ENCODE peak calls at places on chromosomes 3 and 15, in six cellular contexts. F, C, H, I, N and O are unnamed samples. For H3K27me3, the result is how much of the 10 kb centered on the place peaks cover.

GRCh38 chr3:150736903-150737832 is 25.8 kb downstream of the SIAH2 start:
- DNase-seq in N (peak), C (no peak), I (peak), H (no peak), F (no peak), O (no peak)

GRCh38 chr3:100048248-100048647 is 66.1 kb downstream of the FILIP1L start:
- DNase-seq in N (no peak), F (no peak), C (no peak), I (no peak), H (no peak), O (no peak)

GRCh38 chr15:57217716-57218598 is 158.3 kb upstream of the CGNL1 start:
- DNase-seq in I (peak), F (no peak), H (no peak), N (no peak), C (peak), O (no peak)

GRCh38 chr3:58009026-58009748 is 965 bp downstream of the FLNB start:
- DNase-seq in I (peak), F (peak), N (peak), H (no peak), C (no peak), O (peak)

GRCh38 chr15:29937956-29938355 is 115.7 kb upstream of the TJP1 start:
- DNase-seq in C (peak), I (peak), F (no peak), N (no peak), H (no peak), O (no peak)

GRCh38 chr3:27976933-27977332 is 254.8 kb upstream of the EOMES start:
- DNase-seq in C (peak), H (no peak), N (no peak), I (no peak), F (no peak), O (no peak)

GRCh38 chr15:63718590-63719035 is 115.1 kb downstream of the HERC1 start:
- DNase-seq in N (peak), C (peak), H (no peak), I (peak), F (no peak), O (no peak)

GRCh38 chr3:193520738-193521137 is 34.0 kb downstream of the ATP13A4 start:
- DNase-seq in H (no peak), F (no peak), I (no peak), N (no peak), C (no peak), O (peak)

GRCh38 chr3:194487289-194488006 is 646 bp upstream of the ATP13A3 start:
- DNase-seq in N (peak), C (no peak), I (no peak), F (peak), H (no peak), O (peak)

GRCh38 chr3:10951295-10951926 is 41.1 kb upstream of the SLC6A1 start:
- DNase-seq in I (no peak), N (no peak), F (no peak), C (no peak), H (no peak), O (no peak)

GRCh38 chr3:10949197-10949596 is 43.4 kb upstream of the SLC6A1 start:
- DNase-seq in C (no peak), H (no peak), F (no peak), N (no peak), I (no peak), O (no peak)

GRCh38 chr3:10952525-10952924 is 40.0 kb upstream of the SLC6A1 start:
- DNase-seq in H (no peak), C (no peak), I (no peak), F (no peak), N (no peak), O (peak)

GRCh38 chr3:10948326-10948725 is 44.2 kb upstream of the SLC6A1 start:
- DNase-seq in I (no peak), F (no peak), H (no peak), C (no peak), N (no peak), O (no peak)

DNA sequence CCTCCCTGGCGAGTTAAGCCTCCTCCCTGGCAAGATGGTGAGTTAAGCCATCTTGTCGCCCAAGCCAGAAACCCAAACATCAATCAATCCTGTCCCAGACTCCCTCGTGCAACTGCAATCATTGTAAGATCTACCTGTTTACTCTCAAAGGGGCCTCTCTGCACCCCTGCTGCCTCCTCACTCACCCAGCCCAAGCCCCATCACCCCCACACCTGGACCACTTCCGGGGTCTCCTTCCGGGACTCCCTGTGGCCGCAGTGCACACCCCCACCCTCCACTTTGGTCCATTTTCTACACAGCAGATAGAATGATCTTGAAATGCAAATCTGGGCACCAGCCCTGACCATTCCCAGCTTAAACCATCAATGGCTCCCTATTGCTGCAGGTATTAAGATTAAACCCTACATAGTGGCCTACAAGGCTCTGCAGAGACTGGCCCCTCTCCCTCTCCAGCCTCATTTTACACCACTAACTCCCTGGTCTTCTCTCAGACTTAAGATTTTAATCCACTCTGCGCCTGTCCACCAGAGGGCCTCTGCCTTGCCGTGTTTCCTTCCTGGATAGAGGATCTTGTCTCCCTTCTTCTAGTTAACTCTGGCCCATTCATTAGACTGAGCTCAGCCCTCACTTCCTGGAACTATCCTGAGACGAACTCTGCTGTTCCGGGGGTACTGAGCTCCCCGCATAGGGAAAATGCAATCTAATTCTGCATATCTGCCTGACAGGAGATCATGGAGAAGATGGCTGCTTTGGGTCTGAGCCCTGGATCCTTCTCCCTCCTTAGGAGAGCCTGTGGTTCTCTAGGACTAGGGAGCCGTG is 41.9 kb upstream of the SLC6A1 start:
- DNase-seq in I (peak), F (peak), N (peak), H (peak), C (peak), O (peak)
- H3K27me3 ChIP-seq in I (under half), F (under half), N (under half), H (under half), C (under half), O (under half)

GRCh38 chr15:71891026-71891425 is 80.7 kb downstream of the NR2E3 start:
- DNase-seq in I (no peak), C (no peak), N (no peak), F (no peak), H (no peak), O (no peak)
- H2AFZ ChIP-seq in I (no peak), C (no peak), N (no peak), F (no peak), H (no peak), O (no peak)

GRCh38 chr3:185630182-185630622 is 44.1 kb downstream of the SENP2 start:
- DNase-seq in F (no peak), N (peak), H (no peak), I (peak), C (peak), O (no peak)

GRCh38 chr3:185631108-185631507 is 45.0 kb downstream of the SENP2 start:
- DNase-seq in F (no peak), N (no peak), I (peak), H (no peak), C (no peak), O (no peak)

GRCh38 chr3:185631508-185632206 is 45.6 kb downstream of the SENP2 start:
- DNase-seq in I (peak), C (peak), F (no peak), N (no peak), H (peak), O (no peak)

GRCh38 chr3:185632996-185633395 is 46.9 kb downstream of the SENP2 start:
- DNase-seq in F (no peak), C (no peak), I (no peak), H (no peak), N (no peak), O (no peak)

DNA sequence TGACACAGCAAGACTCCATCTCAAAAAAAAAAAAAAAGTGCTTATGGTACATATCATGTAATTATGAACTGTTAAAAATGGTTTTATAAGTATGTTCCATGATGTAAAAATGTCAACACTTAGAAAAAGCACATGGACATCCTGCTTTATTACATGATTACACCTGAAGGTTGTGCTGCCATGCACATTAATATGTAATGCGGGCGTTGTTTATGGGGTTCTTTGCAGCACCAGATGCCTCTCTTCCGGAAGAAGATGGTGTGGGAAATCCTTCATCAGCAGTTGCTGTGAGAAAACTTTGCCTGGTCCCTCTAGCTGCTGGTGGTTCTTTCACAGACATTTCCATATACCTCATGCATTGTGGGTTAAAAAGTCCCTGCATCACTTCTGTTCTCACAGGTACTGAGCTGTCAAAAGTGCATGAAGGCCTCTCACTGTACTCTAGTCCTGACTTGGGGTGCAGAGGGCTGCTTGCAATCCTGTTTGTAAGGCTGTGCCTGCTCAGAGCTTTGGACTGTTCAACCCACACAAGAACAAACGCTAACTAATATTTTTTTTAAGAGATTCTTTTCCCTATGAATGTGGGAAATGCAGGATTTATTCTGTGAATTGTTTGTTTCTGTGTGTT is 43.6 kb downstream of the SENP2 start:
- DNase-seq in N (no peak), F (no peak), I (no peak), H (no peak), C (no peak), O (no peak)
- H3K4me2 ChIP-seq in N (peak), F (no peak), I (no peak), H (no peak), C (no peak), O (no peak)

GRCh38 chr15:96416218-96416933 is 85.9 kb downstream of the NR2F2 start:
- DNase-seq in I (no peak), F (no peak), H (no peak), N (no peak), C (no peak), O (peak)
- H3K27me3 ChIP-seq in I (half or more), F (under half), H (half or more), N (half or more), C (under half), O (half or more)

GRCh38 chr3:48187579-48188265 is 495 bp downstream of the CDC25A start:
- DNase-seq in N (peak), I (no peak), C (peak), H (no peak), F (peak), O (peak)

GRCh38 chr3:48190911-48191310 is 2.7 kb upstream of the CDC25A start:
- DNase-seq in H (no peak), F (no peak), N (peak), C (no peak), I (no peak), O (no peak)

GRCh38 chr3:48186993-48187578 is 1.1 kb downstream of the CDC25A start:
- DNase-seq in F (no peak), I (peak), N (no peak), C (peak), H (no peak), O (no peak)

GRCh38 chr3:48188266-48189201 is at the start of gene CDC25A:
- DNase-seq in F (peak), C (peak), H (peak), N (peak), I (peak), O (peak)

GRCh38 chr3:48189321-48189720 is 1.1 kb upstream of the CDC25A start:
- DNase-seq in F (no peak), N (no peak), C (no peak), I (no peak), H (no peak), O (no peak)
- H2AFZ ChIP-seq in F (peak), N (peak), C (no peak), I (no peak), H (peak), O (peak)